ENCODE peak calls at places on chromosomes 3 and 15, in six cellular contexts. B is HCT116, A is testis, G is heart left ventricle, N is ovary, Y is body of pancreas. U is an unnamed sample.

GRCh38 chr3:84126160-84126559 is 832.6 kb upstream of the CADM2 start:
- DNase-seq in B (no peak), A (no peak), G (no peak), N (no peak), Y (no peak), U (no peak)

GRCh38 chr3:115436767-115437301 is 186.5 kb upstream of the GAP43 start:
- DNase-seq in B (peak), A (no peak), G (no peak), N (no peak), Y (no peak), U (no peak)

GRCh38 chr15:43998607-43999006 is 171.8 kb downstream of the WDR76 start:
- DNase-seq in B (no peak), A (peak), G (peak), N (peak), Y (peak), U (no peak)

GRCh38 chr15:35060591-35060990 is 24.5 kb downstream of the NANOGP8 start:
- DNase-seq in B (no peak), A (no peak), G (no peak), N (no peak), Y (no peak), U (no peak)

GRCh38 chr15:63277044-63277892 is at the start of gene APH1B:
- DNase-seq in B (no peak), A (peak), G (peak), N (peak), Y (peak), U (peak)

GRCh38 chr3:190575441-190576190 is 61.7 kb downstream of the IL1RAP start:
- DNase-seq in B (no peak), A (no peak), G (no peak), N (no peak), Y (no peak), U (no peak)

GRCh38 chr3:83559082-83559481 is 1399.7 kb upstream of the CADM2 start:
- DNase-seq in B (no peak), A (no peak), G (no peak), N (no peak), Y (no peak), U (no peak)

GRCh38 chr15:51093865-51094605 is 671 bp downstream of the TNFAIP8L3 start:
- DNase-seq in B (no peak), A (peak), G (peak), N (peak), Y (peak), U (no peak)

GRCh38 chr15:67085818-67086649 is 20.6 kb downstream of the SMAD3 start:
- DNase-seq in B (no peak), A (no peak), G (no peak), N (no peak), Y (peak), U (no peak)

GRCh38 chr3:27485853-27486252 is 1.7 kb upstream of the SLC4A7 start:
- DNase-seq in B (no peak), A (no peak), G (no peak), N (no peak), Y (no peak), U (no peak)

GRCh38 chr3:53721187-53721946 is 124.9 kb downstream of the CHDH start:
- DNase-seq in B (no peak), A (no peak), G (no peak), N (no peak), Y (no peak), U (no peak)

GRCh38 chr15:98609144-98609852 is 39.0 kb upstream of the IGF1R start:
- DNase-seq in B (peak), A (no peak), G (no peak), N (no peak), Y (no peak), U (no peak)

GRCh38 chr3:150073513-150073912 is 102.8 kb upstream of the PFN2 start:
- DNase-seq in B (no peak), A (no peak), G (no peak), N (no peak), Y (no peak), U (no peak)

GRCh38 chr3:4718179-4718736 is 225.1 kb downstream of the ITPR1 start:
- DNase-seq in B (no peak), A (no peak), G (no peak), N (no peak), Y (no peak), U (no peak)

GRCh38 chr3:106097817-106098410 is 229.1 kb upstream of the CBLB start:
- DNase-seq in B (no peak), A (no peak), G (no peak), N (no peak), Y (no peak), U (no peak)

GRCh38 chr3:111666041-111666735 is 71.0 kb upstream of the ZBED2 start:
- DNase-seq in B (no peak), A (no peak), G (no peak), N (no peak), Y (no peak), U (no peak)

GRCh38 chr15:93034512-93034911 is 54.5 kb downstream of the RGMA start:
- DNase-seq in B (no peak), A (peak), G (peak), N (peak), Y (no peak), U (no peak)

GRCh38 chr15:60134609-60135008 is 130.5 kb downstream of the FOXB1 start:
- DNase-seq in B (no peak), A (peak), G (no peak), N (no peak), Y (no peak), U (no peak)

GRCh38 chr3:149494022-149494758 is 19.7 kb downstream of the TM4SF4 start:
- DNase-seq in B (peak), A (peak), G (peak), N (peak), Y (peak), U (peak)

GRCh38 chr3:31364711-31365110 is 168.0 kb upstream of the STT3B start:
- DNase-seq in B (no peak), A (no peak), G (no peak), N (no peak), Y (no peak), U (no peak)

GRCh38 chr3:31166249-31166885 is 271.9 kb upstream of the GADL1 start:
- DNase-seq in B (no peak), A (no peak), G (no peak), N (no peak), Y (peak), U (no peak)

GRCh38 chr15:96327155-96327741 is 3.3 kb upstream of the NR2F2 start:
- DNase-seq in B (peak), A (no peak), G (no peak), N (peak), Y (peak), U (no peak)

GRCh38 chr15:42194502-42194901 is 13.6 kb downstream of the VPS39 start:
- DNase-seq in B (no peak), A (no peak), G (no peak), N (no peak), Y (no peak), U (no peak)

GRCh38 chr3:186281172-186281571 is 80.9 kb downstream of the DGKG start:
- DNase-seq in B (no peak), A (no peak), G (no peak), N (no peak), Y (no peak), U (peak)

GRCh38 chr3:15646924-15647511 is 45.5 kb downstream of the BTD start:
- DNase-seq in B (peak), A (peak), G (peak), N (peak), Y (peak), U (peak)

GRCh38 chr3:121660356-121661171 is at the start of gene HCLS1:
- DNase-seq in B (no peak), A (peak), G (peak), N (no peak), Y (peak), U (peak)

GRCh38 chr15:24772256-24772655 is 96.7 kb downstream of the NPAP1 start:
- DNase-seq in B (no peak), A (no peak), G (no peak), N (no peak), Y (no peak), U (no peak)

GRCh38 chr15:24777307-24777706 is 101.7 kb downstream of the NPAP1 start:
- DNase-seq in B (no peak), A (no peak), G (no peak), N (no peak), Y (no peak), U (no peak)

GRCh38 chr15:24772709-24773373 is 97.3 kb downstream of the NPAP1 start:
- DNase-seq in B (no peak), A (peak), G (peak), N (peak), Y (peak), U (peak)
- H3K4me3 ChIP-seq in B (no peak), A (peak), G (peak), N (peak), Y (peak), U (no peak)

GRCh38 chr3:110495201-110495927 is 576.3 kb upstream of the NECTIN3 start:
- DNase-seq in B (no peak), A (no peak), G (no peak), N (no peak), Y (peak), U (no peak)
- TF ChIP-seq CTCF in B (no peak), A (no peak), G (no peak), N (no peak), Y (no peak), U (no peak)

DNA sequence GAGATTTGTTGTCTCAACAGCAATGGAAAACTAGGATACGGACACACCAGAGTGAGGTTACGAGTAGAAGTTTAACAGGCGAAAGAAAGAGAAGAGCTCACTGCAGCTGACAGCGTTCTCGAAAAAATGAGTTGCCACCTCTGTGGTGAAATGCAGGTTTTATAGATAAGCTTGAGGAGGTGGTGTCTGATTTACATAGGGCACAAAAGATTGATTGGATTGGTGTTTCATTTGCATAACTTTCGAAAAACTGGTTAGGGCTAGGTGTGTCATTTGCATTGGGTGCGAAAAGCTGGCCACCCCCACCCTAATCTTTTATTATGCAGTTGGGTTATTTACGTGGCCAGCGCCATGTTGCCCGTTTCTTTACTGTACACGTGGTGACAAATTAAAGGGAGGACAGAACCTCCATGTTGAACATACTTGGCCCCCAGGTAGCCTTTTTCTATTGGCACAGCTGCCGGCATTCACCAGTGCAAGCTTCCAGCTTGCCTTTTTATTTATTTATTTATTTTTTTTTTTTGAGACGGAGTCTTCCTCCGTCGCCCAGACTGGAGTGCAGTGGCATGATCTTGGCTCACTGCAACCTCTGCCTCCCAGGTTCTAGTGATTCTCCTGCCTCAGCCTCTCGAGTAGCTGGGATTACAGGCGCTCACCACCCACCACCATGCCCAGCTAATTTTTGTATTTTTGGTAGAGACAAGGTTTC is 8.3 kb downstream of the IFT122 start:
- DNase-seq in B (no peak), A (no peak), G (no peak), N (no peak), Y (peak), U (no peak)
- TF ChIP-seq POLR2A in B (no peak), A (no peak), G (no peak), N (no peak), Y (peak), U (no peak)

GRCh38 chr3:130093741-130094391 is 12.2 kb downstream of the ALG1L2 start:
- DNase-seq in B (no peak), A (no peak), G (no peak), N (no peak), Y (no peak), U (no peak)
- H3K4me3 ChIP-seq in B (peak), A (no peak), G (no peak), N (no peak), Y (no peak), U (no peak)

GRCh38 chr3:58574682-58575081 is 2.5 kb downstream of the FAM107A start:
- DNase-seq in B (no peak), A (no peak), G (no peak), N (no peak), Y (no peak), U (no peak)

GRCh38 chr3:58578873-58579272 is 1.7 kb upstream of the FAM107A start:
- DNase-seq in B (no peak), A (no peak), G (no peak), N (no peak), Y (no peak), U (no peak)

GRCh38 chr3:58576716-58577115 is 475 bp downstream of the FAM107A start:
- DNase-seq in B (no peak), A (no peak), G (no peak), N (no peak), Y (no peak), U (no peak)

GRCh38 chr3:58575986-58576652 is 1.1 kb downstream of the FAM107A start:
- DNase-seq in B (no peak), A (no peak), G (peak), N (no peak), Y (peak), U (no peak)

GRCh38 chr3:58577269-58577821 is at the start of gene FAM107A:
- DNase-seq in B (no peak), A (peak), G (peak), N (peak), Y (peak), U (peak)
- TF ChIP-seq CTCF in B (no peak), A (no peak), G (peak), N (no peak), Y (no peak), U (no peak)

DNA sequence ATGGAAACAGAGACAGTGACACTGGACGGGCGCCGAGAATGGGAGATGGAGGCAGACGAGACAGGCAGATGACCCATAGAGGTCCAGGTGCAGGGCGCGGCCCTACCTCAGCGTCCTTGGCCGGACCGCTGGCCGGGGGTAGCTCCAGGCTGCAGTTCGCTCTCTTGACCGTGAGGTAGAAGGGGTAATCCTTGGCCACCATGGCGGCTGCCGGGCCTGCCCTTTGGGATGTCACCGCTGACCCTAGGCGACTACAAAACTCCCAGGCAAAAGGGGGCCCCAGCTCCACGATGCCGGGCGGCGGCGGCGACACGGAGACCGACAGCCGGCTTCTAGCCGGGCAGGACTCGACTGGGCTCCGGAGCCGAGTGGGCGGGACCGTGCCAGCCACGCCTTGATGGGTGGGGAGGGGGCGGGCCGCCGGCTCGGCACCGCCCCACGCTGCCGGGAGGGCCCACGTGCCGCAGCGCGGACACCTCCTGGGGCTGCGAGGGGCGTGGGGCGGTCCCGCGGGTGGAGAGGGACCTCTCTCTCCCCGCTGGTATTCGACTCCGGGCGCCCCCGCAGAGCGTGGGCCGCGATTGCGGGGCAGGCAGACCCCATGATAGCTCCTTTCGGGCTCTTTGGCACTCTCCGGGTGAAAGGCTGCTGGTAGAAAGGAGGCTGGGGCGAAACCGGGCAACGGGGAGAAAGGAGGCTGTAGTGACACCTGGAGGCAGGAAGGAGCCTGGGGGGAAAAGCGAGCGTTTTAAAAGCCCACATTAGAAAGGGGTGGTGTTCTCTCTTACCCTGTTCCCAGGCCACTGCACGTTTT is at the start of gene ARHGEF3:
- DNase-seq in B (peak), A (peak), G (peak), N (peak), Y (peak), U (peak)
- TF ChIP-seq POLR2A in B (peak), A (peak), G (no peak), N (peak), Y (peak), U (no peak)

DNA sequence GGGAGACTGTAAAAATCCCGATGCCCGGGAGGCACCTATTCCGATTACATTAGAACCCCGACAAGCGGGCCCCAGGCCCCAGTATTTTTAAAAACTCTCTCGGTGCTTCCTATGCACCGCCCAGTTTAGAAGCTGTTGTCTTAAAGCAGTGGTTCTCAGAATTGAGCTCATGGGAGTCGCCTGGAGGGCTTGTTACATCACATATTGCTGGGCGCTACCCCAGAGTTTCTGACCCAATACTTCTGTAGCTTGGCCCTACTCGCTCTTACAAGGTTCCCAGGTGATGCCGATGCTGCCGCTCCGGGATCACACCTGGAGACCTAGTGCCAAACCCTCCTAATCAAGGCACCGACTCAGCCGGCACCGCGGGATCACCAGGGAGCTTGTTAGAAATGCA is 35.2 kb downstream of the CPN2 start:
- DNase-seq in B (no peak), A (no peak), G (no peak), N (peak), Y (no peak), U (no peak)
- H3K4me3 ChIP-seq in B (no peak), A (peak), G (peak), N (no peak), Y (no peak), U (no peak)